ENCODE peak calls at places on chromosome 20, in seven cellular contexts. A is SK-N-SH; B is naive thymus-derived CD4-positive, alpha-beta T cell; V is aorta; U is ascending aorta; R is psoas muscle; X is CD4-positive, CD25-positive, alpha-beta regulatory T cell. S is an unnamed sample.

GRCh38 chr20:431012-431904 is 23.2 kb downstream of the RBCK1 start:
- DNase-seq in A (peak; percentile 91), B (peak; percentile 42), V (no peak), U (no peak), R (peak; percentile 53), X (peak; percentile 68), S (no peak)

GRCh38 chr20:61127311-61128044 is 124.6 kb upstream of the CDH4 start:
- DNase-seq in A (no peak), B (no peak), V (no peak), U (no peak), R (no peak), X (no peak), S (no peak)

GRCh38 chr20:48463096-48463710 is 364.6 kb downstream of the PREX1 start:
- DNase-seq in A (no peak), B (no peak), V (no peak), U (no peak), R (no peak), X (no peak), S (no peak)

GRCh38 chr20:15627501-15627903 is 945.7 kb downstream of the KIF16B start:
- DNase-seq in A (no peak), B (no peak), V (no peak), U (no peak), R (no peak), X (no peak), S (no peak)

GRCh38 chr20:2364014-2364413 is 16.7 kb upstream of the TGM6 start:
- DNase-seq in A (no peak), B (no peak), V (no peak), U (no peak), R (no peak), X (no peak), S (no peak)

GRCh38 chr20:309306-309840 is 12.0 kb downstream of the ZCCHC3 start:
- DNase-seq in A (peak; percentile 34), B (no peak), V (no peak), U (no peak), R (no peak), X (no peak), S (no peak)

GRCh38 chr20:54950285-54950684 is 474.9 kb downstream of the DOK5 start:
- DNase-seq in A (no peak), B (no peak), V (no peak), U (no peak), R (no peak), X (no peak), S (no peak)

GRCh38 chr20:45293041-45294002 is 13.3 kb upstream of the RBPJL start:
- DNase-seq in A (peak; percentile 92), B (peak; percentile 62), V (peak; percentile 97), U (peak; percentile 20), R (peak; percentile 84), X (peak; percentile 80), S (peak; percentile 93)

GRCh38 chr20:19944772-19945459 is 72.2 kb upstream of the NAA20 start:
- DNase-seq in A (no peak), B (no peak), V (no peak), U (no peak), R (no peak), X (no peak), S (no peak)

GRCh38 chr20:51387125-51387865 is 155.2 kb downstream of the NFATC2 start:
- DNase-seq in A (no peak), B (no peak), V (no peak), U (no peak), R (no peak), X (no peak), S (no peak)

GRCh38 chr20:9119776-9120175 is 50.9 kb downstream of the PLCB4 start:
- DNase-seq in A (peak; percentile 23), B (no peak), V (no peak), U (no peak), R (peak; percentile 18), X (no peak), S (no peak)

GRCh38 chr20:19207541-19207940 is 4.9 kb upstream of the SLC24A3 start:
- DNase-seq in A (no peak), B (no peak), V (no peak), U (no peak), R (no peak), X (no peak), S (no peak)

GRCh38 chr20:26167499-26167898 is 470.8 kb upstream of the ZNF337 start:
- DNase-seq in A (no peak), B (no peak), V (no peak), U (no peak), R (no peak), X (no peak), S (no peak)

GRCh38 chr20:53783768-53784167 is 190.1 kb upstream of the ZNF217 start:
- DNase-seq in A (no peak), B (no peak), V (no peak), U (no peak), R (no peak), X (no peak), S (no peak)

GRCh38 chr20:38610521-38610920 is 8.9 kb downstream of the ARHGAP40 start:
- DNase-seq in A (no peak), B (no peak), V (no peak), U (no peak), R (no peak), X (no peak), S (no peak)

GRCh38 chr20:12882832-12883506 is 125.8 kb upstream of the SPTLC3 start:
- DNase-seq in A (no peak), B (no peak), V (no peak), U (no peak), R (no peak), X (no peak), S (no peak)

GRCh38 chr20:11120451-11120850 is 446.7 kb upstream of the JAG1 start:
- DNase-seq in A (no peak), B (no peak), V (no peak), U (no peak), R (no peak), X (no peak), S (no peak)

GRCh38 chr20:57220187-57221165 is 46.0 kb downstream of the BMP7 start:
- DNase-seq in A (peak; percentile 77), B (no peak), V (no peak), U (no peak), R (no peak), X (no peak), S (no peak)

GRCh38 chr20:48630342-48631075 is 197.3 kb downstream of the PREX1 start:
- DNase-seq in A (no peak), B (no peak), V (no peak), U (no peak), R (no peak), X (no peak), S (no peak)

GRCh38 chr20:45919951-45920794 is 8.2 kb upstream of the PLTP start:
- DNase-seq in A (peak; percentile 65), B (no peak), V (no peak), U (no peak), R (no peak), X (no peak), S (no peak)

GRCh38 chr20:11786108-11786507 is 131.6 kb upstream of the BTBD3 start:
- DNase-seq in A (no peak), B (no peak), V (no peak), U (no peak), R (no peak), X (no peak), S (no peak)

GRCh38 chr20:32858189-32858588 is 534 bp upstream of the EFCAB8 start:
- DNase-seq in A (no peak), B (no peak), V (no peak), U (no peak), R (no peak), X (no peak), S (no peak)

GRCh38 chr20:19757487-19757972 is 528 bp upstream of the RIN2 start:
- DNase-seq in A (peak; percentile 82), B (no peak), V (peak; percentile 94), U (peak; percentile 28), R (peak; percentile 88), X (no peak), S (peak; percentile 92)

GRCh38 chr20:4081396-4081795 is 66.0 kb upstream of the RNF24 start:
- DNase-seq in A (no peak), B (no peak), V (no peak), U (no peak), R (no peak), X (no peak), S (no peak)
- H3K4me1 ChIP-seq in A (peaks cover 21% of the 10 kb centered on the region), B (peaks cover 18% of the 10 kb centered on the region), V (peaks cover 5% of the 10 kb centered on the region), U (peaks cover 39% of the 10 kb centered on the region), R (peaks cover 3% of the 10 kb centered on the region), X (peaks cover 32% of the 10 kb centered on the region), S (peaks cover 21% of the 10 kb centered on the region)

GRCh38 chr20:36098364-36098763 is 56.2 kb upstream of the EPB41L1 start:
- DNase-seq in A (no peak), B (no peak), V (peak; percentile 28), U (peak; percentile 21), R (no peak), X (no peak), S (no peak)
- H3K4me1 ChIP-seq in A (peaks cover 9% of the 10 kb centered on the region), B (peaks cover 2% of the 10 kb centered on the region), V (no peaks in the 10 kb centered on the region), U (peaks cover 31% of the 10 kb centered on the region), R (no peaks in the 10 kb centered on the region), X (peaks cover 4% of the 10 kb centered on the region), S (peaks cover 62% of the 10 kb centered on the region)

DNA sequence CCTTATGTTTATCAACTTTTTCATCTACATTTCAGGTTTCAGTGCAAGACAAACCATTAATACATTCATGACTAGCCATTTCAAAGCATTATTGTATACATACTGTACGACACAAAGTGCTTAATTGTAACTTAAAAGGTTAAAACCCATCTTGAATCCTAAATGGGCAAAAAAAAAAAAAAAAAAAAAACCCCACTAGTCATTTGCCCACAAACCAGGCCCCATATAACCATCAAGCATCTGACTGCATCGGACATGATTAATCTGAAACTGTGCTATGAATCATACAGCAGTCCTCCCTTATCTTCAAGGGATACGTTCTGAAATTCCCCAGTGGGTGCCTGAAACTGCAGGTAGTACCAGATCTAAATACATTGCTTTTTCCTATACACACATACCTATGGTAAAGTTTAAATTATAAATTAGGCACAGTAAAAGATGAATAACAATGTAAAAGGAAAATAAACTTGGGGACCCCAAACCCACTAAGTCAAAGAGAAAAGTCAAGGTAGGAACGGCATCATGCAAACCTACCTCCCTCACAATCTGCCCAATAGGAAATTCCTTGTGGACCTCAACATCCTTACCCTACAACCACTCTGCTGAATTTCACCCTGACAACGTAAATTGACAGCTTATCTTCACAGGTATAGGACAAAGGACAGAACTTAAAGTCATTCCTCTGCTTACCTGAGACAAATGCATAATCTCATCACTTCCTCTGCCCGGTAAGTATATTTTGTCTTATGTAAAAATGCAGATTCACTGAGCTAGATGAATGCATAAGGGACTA is 14.3 kb downstream of the B4GALT5 start:
- DNase-seq in A (no peak), B (no peak), V (no peak), U (no peak), R (no peak), X (peak; percentile 56), S (no peak)
- H3K4me1 ChIP-seq in A (peaks cover 37% of the 10 kb centered on the region), B (no peaks in the 10 kb centered on the region), V (no peaks in the 10 kb centered on the region), U (peaks cover 14% of the 10 kb centered on the region), R (peaks cover 79% of the 10 kb centered on the region), X (peaks cover 41% of the 10 kb centered on the region), S (peaks cover 43% of the 10 kb centered on the region)

GRCh38 chr20:63177134-63177784 is 38.7 kb downstream of the YTHDF1 start:
- DNase-seq in A (peak; percentile 69), B (no peak), V (no peak), U (no peak), R (no peak), X (peak; percentile 18), S (no peak)

GRCh38 chr20:63177785-63178444 is 38.0 kb downstream of the YTHDF1 start:
- DNase-seq in A (no peak), B (no peak), V (no peak), U (no peak), R (no peak), X (peak; percentile 15), S (no peak)

GRCh38 chr20:63176035-63176434 is 39.9 kb downstream of the YTHDF1 start:
- DNase-seq in A (no peak), B (no peak), V (no peak), U (no peak), R (no peak), X (no peak), S (no peak)

GRCh38 chr20:63175031-63175895 is 40.7 kb downstream of the YTHDF1 start:
- DNase-seq in A (no peak), B (no peak), V (no peak), U (no peak), R (no peak), X (no peak), S (no peak)

GRCh38 chr20:63176448-63177133 is 39.3 kb downstream of the YTHDF1 start:
- DNase-seq in A (no peak), B (no peak), V (no peak), U (no peak), R (no peak), X (no peak), S (no peak)
- H3K4me1 ChIP-seq in A (no peaks in the 10 kb centered on the region), B (peaks cover 6% of the 10 kb centered on the region), V (no peaks in the 10 kb centered on the region), U (peaks cover 6% of the 10 kb centered on the region), R (peaks cover 13% of the 10 kb centered on the region), X (peaks cover 11% of the 10 kb centered on the region), S (peaks cover 42% of the 10 kb centered on the region)

S was measured in suprapubic skin.